ENCODE peak calls at places on chromosome 1, in four cellular contexts. J, K, A and U are unnamed samples.

GRCh38 chr1:237500566-237500965 is 390.2 kb downstream of the ZP4 start:
- DNase-seq in J (no peak), K (no peak), A (no peak), U (no peak)

GRCh38 chr1:9448132-9449105 is 90.8 kb upstream of the SLC25A33 start:
- DNase-seq in J (no peak), K (no peak), A (no peak), U (no peak)

GRCh38 chr1:24279590-24280232 is 39.4 kb upstream of the GRHL3 start:
- DNase-seq in J (no peak), K (no peak), A (no peak), U (no peak)

GRCh38 chr1:183106746-183107145 is 79.3 kb upstream of the LAMC2 start:
- DNase-seq in J (no peak), K (no peak), A (no peak), U (no peak)

GRCh38 chr1:6179564-6180175 is 451 bp downstream of the CHD5 start:
- DNase-seq in J (no peak), K (no peak), A (no peak), U (no peak)

GRCh38 chr1:112011231-112011630 is 21.8 kb upstream of the KCND3 start:
- DNase-seq in J (peak; percentile 2), K (no peak), A (no peak), U (no peak)

GRCh38 chr1:151653397-151653796 is 41.5 kb downstream of the SNX27 start:
- DNase-seq in J (peak; percentile 85), K (no peak), A (peak; percentile 72), U (no peak)

GRCh38 chr1:200428482-200429205 is 18.8 kb upstream of the ZNF281 start:
- DNase-seq in J (peak; percentile 43), K (no peak), A (no peak), U (no peak)